ENCODE peak calls at places on chromosomes 5 and 9, in six cellular contexts. I is stomach, F is transverse colon, U is IMR-90, E is gastrocnemius medialis, B is adrenal gland. H is an unnamed sample.

GRCh38 chr9:87685871-87686519 is 39.9 kb upstream of the CTSL start:
- DNase-seq in U (peak), F (peak), I (no peak), B (peak), E (no peak), H (no peak)

GRCh38 chr5:136809382-136809781 is 444.0 kb upstream of the TRPC7 start:
- DNase-seq in U (no peak), B (no peak), E (no peak), F (no peak), I (no peak), H (no peak)

GRCh38 chr9:113219972-113220371 is 1.1 kb downstream of the FKBP15 start:
- DNase-seq in I (no peak), B (no peak), E (no peak), F (no peak), U (peak), H (no peak)

GRCh38 chr9:89445135-89445797 is 52.6 kb downstream of the SEMA4D start:
- DNase-seq in F (no peak), E (no peak), U (no peak), B (no peak), I (no peak), H (no peak)

GRCh38 chr5:138459311-138459710 is 6.0 kb upstream of the EGR1 start:
- DNase-seq in F (peak), E (no peak), I (peak), U (no peak), B (no peak), H (no peak)

GRCh38 chr9:13269589-13270452 is 9.7 kb downstream of the MPDZ start:
- DNase-seq in B (no peak), F (no peak), E (no peak), I (no peak), U (no peak), H (no peak)

GRCh38 chr5:75380099-75380498 is 43.1 kb downstream of the HMGCR start:
- DNase-seq in U (no peak), F (no peak), B (no peak), I (no peak), E (no peak), H (no peak)

GRCh38 chr9:69573666-69574456 is 98.3 kb downstream of the APBA1 start:
- DNase-seq in U (peak), B (no peak), F (no peak), E (no peak), I (no peak), H (no peak)

GRCh38 chr5:141954193-141954592 is 3.8 kb downstream of the PCDH12 start:
- DNase-seq in E (no peak), U (no peak), F (no peak), I (no peak), B (no peak), H (no peak)

GRCh38 chr5:88660947-88661869 is 221.8 kb downstream of the MEF2C start:
- DNase-seq in U (peak), E (peak), F (peak), I (no peak), B (peak), H (peak)

GRCh38 chr5:142015781-142016533 is 3.1 kb upstream of the GNPDA1 start:
- DNase-seq in I (no peak), F (no peak), B (no peak), U (peak), E (no peak), H (peak)

GRCh38 chr5:153953411-153953810 is 85.3 kb downstream of the FAM114A2 start:
- DNase-seq in B (no peak), F (no peak), I (no peak), E (no peak), U (no peak), H (no peak)

GRCh38 chr9:126407125-126407870 is 80.7 kb downstream of the MVB12B start:
- DNase-seq in B (no peak), I (no peak), E (no peak), U (peak), F (no peak), H (no peak)

GRCh38 chr5:173704615-173705511 is 88.4 kb upstream of the BOD1 start:
- DNase-seq in F (no peak), B (peak), I (no peak), U (no peak), E (no peak), H (no peak)

GRCh38 chr5:54693936-54694510 is 176.5 kb downstream of the SNX18 start:
- DNase-seq in E (no peak), B (no peak), F (no peak), I (no peak), U (no peak), H (no peak)

GRCh38 chr9:114930063-114930812 is at the start of gene TNFSF8:
- DNase-seq in F (peak), I (peak), U (no peak), E (no peak), B (peak), H (no peak)

GRCh38 chr5:163269624-163270023 is 167.8 kb upstream of the CCNG1 start:
- DNase-seq in E (no peak), U (no peak), B (no peak), I (no peak), F (no peak), H (no peak)

GRCh38 chr5:83865579-83865978 is 144.9 kb upstream of the HAPLN1 start:
- DNase-seq in E (no peak), U (no peak), B (no peak), F (no peak), I (no peak), H (no peak)

GRCh38 chr5:125058185-125058826 is 311.9 kb upstream of the ZNF608 start:
- DNase-seq in I (no peak), E (no peak), U (peak), B (no peak), F (no peak), H (no peak)

GRCh38 chr5:105885266-105885665 is 1785.5 kb downstream of the EFNA5 start:
- DNase-seq in E (no peak), I (no peak), U (peak), B (no peak), F (no peak), H (no peak)

GRCh38 chr5:162193012-162193411 is 125.4 kb downstream of the GABRG2 start:
- DNase-seq in I (no peak), E (no peak), U (no peak), B (no peak), F (no peak), H (no peak)

GRCh38 chr5:3595102-3595961 is at the start of gene IRX1:
- DNase-seq in B (no peak), I (no peak), F (no peak), E (no peak), U (no peak), H (peak)

GRCh38 chr9:89759563-89759962 is 154.8 kb downstream of the GADD45G start:
- DNase-seq in U (no peak), E (no peak), F (no peak), I (no peak), B (peak), H (no peak)

GRCh38 chr5:33188089-33188488 is 252.7 kb upstream of the TARS1 start:
- DNase-seq in B (no peak), U (no peak), F (no peak), I (no peak), E (no peak), H (no peak)

GRCh38 chr5:160293901-160294561 is 18.3 kb downstream of the CCNJL start:
- DNase-seq in I (peak), F (no peak), E (no peak), B (no peak), U (no peak), H (no peak)

GRCh38 chr5:132226516-132227234 is 978 bp downstream of the P4HA2 start:
- DNase-seq in U (peak), E (no peak), B (peak), F (peak), I (peak), H (no peak)

GRCh38 chr5:179154991-179155955 is 95.1 kb downstream of the ZNF354C start:
- DNase-seq in B (no peak), I (no peak), E (no peak), U (no peak), F (no peak), H (no peak)

GRCh38 chr5:68169898-68170297 is 45.7 kb upstream of the PIK3R1 start:
- DNase-seq in F (peak), E (no peak), B (no peak), U (no peak), I (no peak), H (no peak)

GRCh38 chr5:122999947-123000563 is 36.5 kb downstream of the PPIC start:
- DNase-seq in E (no peak), I (peak), B (peak), F (peak), U (no peak), H (no peak)

GRCh38 chr5:96781031-96781733 is 26.6 kb downstream of the ERAP1 start:
- DNase-seq in B (no peak), I (no peak), F (no peak), E (no peak), U (peak), H (no peak)

GRCh38 chr5:15501057-15501791 is 1.2 kb downstream of the FBXL7 start:
- DNase-seq in B (peak), U (peak), I (no peak), E (peak), F (peak), H (peak)

DNA sequence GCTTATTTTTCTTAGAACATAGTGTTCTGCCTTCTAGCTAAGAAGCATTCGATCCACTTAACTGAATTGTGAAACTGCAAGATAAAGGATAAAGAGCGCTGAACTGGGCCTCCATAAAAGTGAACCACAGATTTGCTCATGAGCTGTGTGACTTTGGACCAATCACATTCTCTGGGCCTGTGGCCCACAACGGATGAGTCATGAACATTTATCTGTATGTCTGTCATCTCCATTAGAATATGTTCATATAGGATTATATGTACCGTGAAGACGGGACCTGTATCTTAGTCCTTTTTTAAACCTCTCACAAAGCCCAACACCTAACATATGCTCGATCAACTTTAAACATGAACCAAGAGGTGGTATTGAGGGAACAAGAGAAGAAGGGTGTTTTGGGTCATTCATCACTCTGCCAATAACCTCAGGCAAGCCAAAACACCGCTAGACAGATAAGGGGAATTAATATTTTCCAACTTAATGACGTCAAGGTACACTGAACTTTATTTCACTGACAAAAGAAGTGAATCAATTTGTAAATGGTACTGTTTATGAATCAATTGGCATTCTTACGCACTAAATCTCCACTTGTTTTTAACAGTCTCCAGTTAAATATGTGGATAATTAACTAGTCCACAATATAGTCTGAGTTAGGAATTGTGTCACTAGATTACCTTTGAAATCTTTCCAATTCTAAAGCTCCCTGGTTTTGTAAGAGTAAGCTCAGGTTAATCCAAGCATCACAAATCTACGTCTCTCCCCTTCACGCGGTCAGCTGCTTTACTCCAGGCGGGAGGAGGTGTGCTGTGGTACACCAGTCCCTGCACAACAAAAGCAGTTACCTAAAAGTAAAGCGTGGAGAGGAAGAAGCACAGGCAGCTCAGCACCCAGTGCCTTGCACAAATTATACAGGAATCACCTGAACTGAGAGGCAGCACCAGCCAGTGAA is 1.6 kb downstream of the TMEM245 start:
- DNase-seq in I (no peak), E (peak), U (peak), F (peak), B (peak), H (peak)
- TF ChIP-seq POLR2A in I (no peak), E (peak), U (no peak), F (no peak), B (no peak), H (no peak)

DNA sequence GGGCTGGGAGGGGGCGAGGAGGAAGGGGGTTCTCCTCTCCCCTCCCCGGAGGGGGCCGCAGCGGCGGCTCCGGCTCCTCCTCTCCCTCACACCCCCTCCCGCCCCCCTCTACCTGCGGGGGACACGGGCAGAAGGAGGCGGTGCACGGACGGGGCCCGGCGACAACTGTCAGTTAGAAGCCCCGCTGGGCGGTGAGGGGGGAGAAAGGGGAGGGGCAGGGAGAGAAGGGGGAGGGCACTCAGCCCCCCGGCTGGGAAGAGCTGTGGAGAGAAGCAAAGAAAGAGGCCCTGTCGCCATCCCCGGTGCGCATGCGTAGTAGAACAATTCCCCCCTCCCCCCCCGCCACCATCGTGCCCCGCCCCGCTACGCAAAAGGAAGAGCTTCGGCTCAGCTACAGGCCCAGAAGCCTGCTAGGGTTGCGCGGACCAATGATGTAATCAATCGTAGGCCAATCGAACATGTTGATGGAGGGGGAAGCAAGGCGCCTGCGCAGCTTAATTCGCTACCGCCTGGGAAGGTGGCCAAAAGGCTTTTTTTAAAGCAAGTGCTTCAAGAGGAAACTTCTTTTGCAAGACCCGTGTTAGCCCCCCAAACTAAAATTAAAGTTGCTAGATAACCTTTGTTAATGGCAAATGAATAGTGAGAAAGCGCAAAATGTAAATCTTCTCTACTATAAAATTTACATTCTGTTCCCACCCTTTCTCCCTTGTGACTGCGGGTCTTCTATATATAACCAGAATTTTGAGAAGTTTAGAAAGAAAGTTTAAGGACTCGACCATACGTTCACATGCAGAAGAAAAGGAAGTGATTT is 7.0 kb downstream of the RANBP6 start:
- DNase-seq in F (peak), B (peak), I (peak), E (peak), U (peak), H (peak)
- TF ChIP-seq POLR2A in F (peak), B (no peak), I (no peak), E (peak), U (no peak), H (no peak)

GRCh38 chr5:99724732-99725131 is 795.9 kb upstream of the CHD1 start:
- DNase-seq in E (no peak), U (no peak), F (no peak), I (no peak), B (no peak), H (no peak)
- TF ChIP-seq POLR2A in E (no peak), U (no peak), F (no peak), I (no peak), B (no peak), H (no peak)

GRCh38 chr9:137277329-137278041 is at the start of gene TOR4A:
- DNase-seq in I (peak), E (peak), U (peak), F (peak), B (peak), H (peak)
- TF ChIP-seq POLR2A in I (no peak), E (peak), U (peak), F (peak), B (peak), H (peak)

DNA sequence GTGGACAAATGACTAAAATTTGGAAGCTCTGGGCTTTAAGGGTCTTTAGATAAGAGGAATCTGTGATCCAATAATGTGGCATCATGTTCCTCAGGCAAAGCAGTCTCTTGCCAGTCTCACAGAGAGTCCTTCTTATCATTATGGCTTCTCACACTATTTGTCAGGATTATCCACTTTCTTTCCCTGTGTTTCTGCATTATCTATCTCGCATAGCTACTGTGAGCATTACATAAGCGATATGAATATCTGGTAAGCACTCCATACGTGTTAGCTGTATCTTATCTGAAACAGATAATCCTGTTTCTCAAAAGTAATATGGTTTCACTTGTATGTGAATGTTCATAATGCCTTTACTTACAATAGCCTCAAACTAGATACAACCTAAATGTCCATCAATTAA is 9.6 kb downstream of the MCC start:
- DNase-seq in F (no peak), I (no peak), E (no peak), U (no peak), B (no peak), H (no peak)
- TF ChIP-seq POLR2A in F (no peak), I (no peak), E (no peak), U (no peak), B (no peak), H (no peak)

GRCh38 chr5:470961-471749 is 28.2 kb downstream of the EXOC3 start:
- DNase-seq in F (no peak), U (no peak), E (peak), B (no peak), I (no peak), H (no peak)
- TF ChIP-seq POLR2A in F (no peak), U (no peak), E (no peak), B (no peak), I (no peak), H (no peak)

H was measured in H54.